ENCODE peak calls at places on chromosomes 2 and 18, in four cellular contexts. X is GM10248, M is fibroblast of mammary gland, P is brain microvascular endothelial cell. U is an unnamed sample.

GRCh38 chr2:23589739-23590138 is 204.8 kb downstream of the KLHL29 start:
- DNase-seq in X (no peak), M (peak), P (no peak), U (no peak)

GRCh38 chr18:48238636-48239035 is 170.5 kb downstream of the ZBTB7C start:
- DNase-seq in X (no peak), M (no peak), P (no peak), U (no peak)

GRCh38 chr2:45169339-45170190 is 160.3 kb upstream of the SIX2 start:
- DNase-seq in X (peak), M (peak), P (peak), U (peak)

GRCh38 chr18:51069885-51070284 is 39.9 kb downstream of the SMAD4 start:
- DNase-seq in X (no peak), M (peak), P (no peak), U (no peak)

GRCh38 chr2:24206242-24206641 is 31.4 kb downstream of the FAM228A start:
- DNase-seq in X (no peak), M (no peak), P (no peak), U (no peak)

GRCh38 chr2:96342085-96342484 is 6.5 kb downstream of the NCAPH start:
- DNase-seq in X (no peak), M (peak), P (peak), U (no peak)

GRCh38 chr2:114011709-114012108 is 121.8 kb downstream of the ACTR3 start:
- DNase-seq in X (no peak), M (no peak), P (no peak), U (no peak)

GRCh38 chr18:46068763-46069162 is 3.3 kb downstream of the PSTPIP2 start:
- DNase-seq in X (no peak), M (no peak), P (no peak), U (no peak)

GRCh38 chr2:71784734-71785549 is 331.6 kb downstream of the DYSF start:
- DNase-seq in X (peak), M (peak), P (peak), U (peak)

GRCh38 chr2:64453710-64454315 is at the start of gene LGALSL:
- DNase-seq in X (peak), M (no peak), P (peak), U (peak)

GRCh38 chr2:84694088-84694622 is 177.9 kb downstream of the DNAH6 start:
- DNase-seq in X (no peak), M (no peak), P (no peak), U (no peak)

GRCh38 chr2:119638891-119639539 is 40.0 kb upstream of the TMEM177 start:
- DNase-seq in X (no peak), M (no peak), P (no peak), U (no peak)

GRCh38 chr2:224284134-224284946 is 117.6 kb downstream of the FAM124B start:
- DNase-seq in X (peak), M (peak), P (peak), U (peak)

GRCh38 chr2:171529914-171530313 is 7.6 kb downstream of the CYBRD1 start:
- DNase-seq in X (no peak), M (peak), P (no peak), U (no peak)

GRCh38 chr2:191202209-191202721 is 42.9 kb upstream of the MYO1B start:
- DNase-seq in X (no peak), M (peak), P (peak), U (no peak)

GRCh38 chr2:216880509-216881184 is 20.8 kb upstream of the TNP1 start:
- DNase-seq in X (no peak), M (no peak), P (no peak), U (no peak)

GRCh38 chr2:30235008-30235655 is 3.8 kb downstream of the LBH start:
- DNase-seq in X (no peak), M (peak), P (peak), U (no peak)

GRCh38 chr2:58097025-58097424 is 50.4 kb downstream of the VRK2 start:
- DNase-seq in X (no peak), M (no peak), P (no peak), U (no peak)

GRCh38 chr18:3458378-3458777 is 8.4 kb downstream of the TGIF1 start:
- DNase-seq in X (no peak), M (no peak), P (no peak), U (no peak)

GRCh38 chr2:4937550-4937949 is 754.6 kb upstream of the SOX11 start:
- DNase-seq in X (no peak), M (no peak), P (peak), U (no peak)

GRCh38 chr2:156181208-156181607 is 151.3 kb downstream of the NR4A2 start:
- DNase-seq in X (no peak), M (no peak), P (no peak), U (no peak)

GRCh38 chr2:181440919-181441318 is 16.3 kb upstream of the ITGA4 start:
- DNase-seq in X (no peak), M (no peak), P (no peak), U (no peak)

GRCh38 chr2:227033471-227034148 is 130.4 kb downstream of the COL4A4 start:
- DNase-seq in X (peak), M (peak), P (peak), U (peak)

GRCh38 chr2:224278531-224278930 is 123.4 kb downstream of the FAM124B start:
- DNase-seq in X (no peak), M (peak), P (peak), U (no peak)

GRCh38 chr2:180938419-180938818 is 42.0 kb upstream of the UBE2E3 start:
- DNase-seq in X (no peak), M (peak), P (no peak), U (no peak)

DNA sequence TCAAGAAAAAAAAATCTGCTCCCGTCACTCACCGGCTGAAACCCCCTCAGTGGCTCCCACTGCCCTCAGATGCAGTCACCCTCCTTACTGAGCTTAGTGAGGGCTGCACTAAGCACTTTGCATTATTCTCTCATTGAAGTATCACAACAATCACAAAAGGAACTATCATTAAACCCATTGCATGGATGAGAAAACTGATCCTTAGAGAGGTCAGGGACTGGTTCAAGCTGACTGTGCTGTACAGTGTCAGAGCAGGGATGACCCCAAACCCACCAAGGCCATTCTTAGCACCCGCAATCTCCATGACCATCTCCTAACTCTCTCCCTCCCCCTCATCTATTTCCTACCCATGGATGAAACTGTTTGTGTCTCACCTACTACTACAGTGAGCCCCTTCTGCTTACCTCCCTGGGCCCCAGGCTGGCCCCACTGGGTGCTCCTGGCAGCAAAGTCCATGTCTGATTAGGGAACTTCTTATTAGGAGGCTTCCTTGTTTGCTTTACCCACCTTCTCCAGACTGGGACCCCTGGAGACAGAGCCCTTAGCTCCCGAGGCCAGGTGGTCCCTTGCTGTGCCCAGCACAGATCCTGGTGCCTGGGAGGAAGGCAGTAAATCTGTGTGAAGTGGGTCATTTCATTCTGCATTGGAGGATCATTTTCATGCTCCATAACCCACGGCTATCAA is 139.3 kb upstream of the ID2 start:
- DNase-seq in X (no peak), M (no peak), P (no peak), U (no peak)
- TF ChIP-seq CTCF in X (no peak), M (no peak), P (no peak), U (no peak)

DNA sequence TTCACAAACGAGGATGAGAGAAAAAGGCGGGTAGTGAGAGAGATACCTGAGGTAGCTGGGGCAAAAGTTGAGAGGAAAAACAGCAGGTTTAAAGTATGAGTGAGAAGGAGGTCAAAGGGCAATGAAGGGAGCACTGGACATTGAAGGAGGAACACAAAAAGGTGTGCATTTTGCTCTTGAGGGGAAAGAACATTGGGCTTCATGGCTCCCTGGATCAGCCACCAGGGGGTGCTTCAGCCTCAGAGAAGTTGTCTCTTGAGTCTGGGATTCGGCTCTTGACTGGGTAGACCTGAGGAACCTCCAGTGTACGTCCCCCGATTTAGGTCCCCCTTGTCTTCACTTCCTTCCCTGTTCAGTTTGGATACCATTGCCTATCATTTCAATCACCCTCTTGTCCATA is 128.5 kb downstream of the RAPGEF4 start:
- DNase-seq in X (peak), M (peak), P (peak), U (peak)
- TF ChIP-seq CTCF in X (peak), M (peak), P (peak), U (peak)

DNA sequence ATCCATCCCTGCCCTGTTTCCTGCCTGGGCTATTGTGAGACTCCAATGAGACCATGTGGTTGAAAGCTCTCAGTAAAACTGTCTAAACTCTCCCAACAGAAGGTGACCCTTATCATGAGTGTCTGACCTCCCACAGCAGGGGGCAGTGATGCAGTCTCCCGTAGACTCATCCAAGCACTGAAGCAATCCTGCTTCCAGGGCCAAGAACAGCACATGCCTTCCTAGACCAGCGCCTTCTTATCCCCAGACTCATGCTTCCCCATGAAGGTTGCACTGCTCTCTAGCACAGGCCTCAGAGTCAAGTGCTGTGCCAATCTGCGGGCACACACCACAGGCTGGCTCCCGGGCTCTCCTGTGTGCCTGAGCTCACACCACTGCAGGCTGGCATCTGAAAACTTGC is 112.3 kb downstream of the TNS1 start:
- DNase-seq in X (no peak), M (peak), P (peak), U (no peak)
- TF ChIP-seq CTCF in X (no peak), M (peak), P (peak), U (no peak)

GRCh38 chr2:12718662-12719399 is 2.1 kb downstream of the TRIB2 start:
- DNase-seq in X (no peak), M (no peak), P (no peak), U (no peak)

GRCh38 chr2:12716250-12717190 is at the start of gene TRIB2:
- DNase-seq in X (peak), M (peak), P (peak), U (peak)

GRCh38 chr2:12715878-12716249 is 872 bp upstream of the TRIB2 start:
- DNase-seq in X (peak), M (peak), P (peak), U (peak)

GRCh38 chr2:12717988-12718661 is 1.4 kb downstream of the TRIB2 start:
- DNase-seq in X (no peak), M (peak), P (no peak), U (peak)

DNA sequence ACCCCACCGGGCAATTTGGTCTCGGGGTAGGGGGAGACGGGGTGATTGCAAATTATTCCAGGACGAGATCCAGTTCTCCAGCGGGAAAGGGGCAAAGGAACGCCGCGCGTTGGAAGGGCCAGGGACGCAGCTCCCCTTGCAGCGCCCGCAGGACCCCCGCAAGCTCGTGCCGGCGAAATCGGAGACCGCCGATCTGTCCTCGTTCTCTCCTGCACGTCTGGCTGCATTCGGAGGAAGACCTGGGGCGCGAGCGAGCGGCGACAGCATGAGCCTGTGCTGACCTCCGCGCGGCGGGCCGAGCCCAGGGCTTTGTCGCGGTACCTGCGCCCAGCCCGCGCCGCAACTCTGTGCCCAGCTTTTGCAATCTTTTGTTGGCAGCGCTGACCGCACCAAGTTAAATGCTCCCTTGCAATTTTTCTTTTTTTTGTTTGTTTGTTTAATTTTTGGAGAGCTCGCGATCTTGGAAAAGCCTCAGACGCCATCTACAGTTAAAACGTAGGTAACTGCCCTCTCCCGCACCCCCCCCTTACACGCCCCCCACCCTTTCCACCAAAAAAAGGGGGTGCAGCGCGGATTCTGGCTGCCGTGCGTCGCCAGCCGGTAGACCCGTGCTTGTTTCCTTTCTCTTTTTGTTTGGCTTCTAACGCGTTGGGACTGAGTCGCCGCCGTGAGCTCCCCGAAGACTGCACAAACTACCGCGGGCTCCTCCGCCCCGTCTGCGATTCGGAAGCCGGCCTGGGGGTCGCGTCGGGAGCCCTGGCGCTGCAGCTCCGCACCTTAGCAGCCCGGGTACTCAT is 653 bp downstream of the TRIB2 start:
- DNase-seq in X (peak), M (peak), P (no peak), U (peak)
- TF ChIP-seq CTCF in X (no peak), M (peak), P (peak), U (no peak)

GRCh38 chr2:101349893-101350662 is 37.2 kb downstream of the CREG2 start:
- DNase-seq in X (no peak), M (peak), P (peak), U (no peak)
- TF ChIP-seq CTCF in X (no peak), M (peak), P (peak), U (no peak)

GRCh38 chr2:240556553-240557100 is 1.2 kb downstream of the ANKMY1 start:
- DNase-seq in X (peak), M (peak), P (peak), U (peak)
- TF ChIP-seq CTCF in X (peak), M (peak), P (peak), U (peak)

GRCh38 chr2:241701155-241701404 is 759 bp upstream of the ING5 start:
- DNase-seq in X (no peak), M (peak), P (peak), U (no peak)
- TF ChIP-seq CTCF in X (peak), M (peak), P (peak), U (peak)

DNA sequence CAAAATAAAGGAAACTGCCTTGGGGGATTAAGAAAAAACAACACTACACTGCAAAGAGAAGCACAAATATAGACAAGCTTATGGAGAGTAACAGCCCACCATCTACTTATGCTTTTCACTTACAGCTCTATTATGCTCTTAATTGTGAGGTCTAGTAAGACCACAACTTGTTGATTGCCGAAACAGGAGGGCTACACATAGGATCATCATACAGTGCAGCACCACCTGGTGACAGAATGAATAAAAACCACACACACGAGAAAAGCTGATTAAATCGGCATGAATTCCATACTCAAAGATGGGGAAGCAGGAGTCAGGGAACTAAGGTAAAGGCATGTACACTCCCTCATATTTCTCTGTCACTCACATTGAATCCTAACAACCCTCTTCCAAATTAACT is 259.2 kb downstream of the IKZF2 start:
- DNase-seq in X (no peak), M (peak), P (peak), U (no peak)
- TF ChIP-seq CTCF in X (no peak), M (peak), P (peak), U (no peak)

GRCh38 chr18:22827741-22828140 is 105.4 kb upstream of the RBBP8 start:
- DNase-seq in X (no peak), M (no peak), P (no peak), U (no peak)
- TF ChIP-seq CTCF in X (no peak), M (no peak), P (no peak), U (no peak)

GRCh38 chr18:31489311-31489710 is 8.7 kb upstream of the DSG2 start:
- DNase-seq in X (no peak), M (peak), P (no peak), U (no peak)
- TF ChIP-seq CTCF in X (no peak), M (no peak), P (no peak), U (no peak)